ENCODE peak calls at places on chromosomes 1 and 21, in seven cellular contexts. One of them, this sample, is unnamed.

GRCh38 chr1:11927866-11928592 is 1.8 kb upstream of the KIAA2013 start:
- DNase-seq in foreskin keratinocyte: peak
- DNase-seq in brain microvascular endothelial cell: no peak
- DNase-seq in SK-N-SH: no peak
- DNase-seq in suprapubic skin: no peak
- DNase-seq in AG09319: no peak
- DNase-seq in nephron progenitor cell: no peak
- DNase-seq in this sample: no peak

GRCh38 chr21:45032332-45032731 is 42.0 kb upstream of the ADARB1 start:
- DNase-seq in SK-N-SH: no peak
- DNase-seq in brain microvascular endothelial cell: no peak
- DNase-seq in foreskin keratinocyte: no peak
- DNase-seq in nephron progenitor cell: no peak
- DNase-seq in AG09319: no peak
- DNase-seq in suprapubic skin: no peak
- DNase-seq in this sample: no peak

GRCh38 chr1:56540467-56540866 is 38.9 kb downstream of the PLPP3 start:
- DNase-seq in foreskin keratinocyte: no peak
- DNase-seq in brain microvascular endothelial cell: no peak
- DNase-seq in SK-N-SH: no peak
- DNase-seq in suprapubic skin: no peak
- DNase-seq in nephron progenitor cell: no peak
- DNase-seq in AG09319: no peak
- DNase-seq in this sample: no peak

GRCh38 chr1:226255380-226255779 is 31.9 kb downstream of the MIXL1 start:
- DNase-seq in brain microvascular endothelial cell: no peak
- DNase-seq in AG09319: no peak
- DNase-seq in nephron progenitor cell: no peak
- DNase-seq in SK-N-SH: no peak
- DNase-seq in suprapubic skin: no peak
- DNase-seq in foreskin keratinocyte: no peak
- DNase-seq in this sample: no peak

GRCh38 chr1:193905288-193906085 is 719.1 kb upstream of the B3GALT2 start:
- DNase-seq in nephron progenitor cell: no peak
- DNase-seq in SK-N-SH: no peak
- DNase-seq in brain microvascular endothelial cell: peak
- DNase-seq in AG09319: no peak
- DNase-seq in suprapubic skin: no peak
- DNase-seq in foreskin keratinocyte: peak
- DNase-seq in this sample: no peak

GRCh38 chr1:64955093-64956066 is 11.0 kb downstream of the JAK1 start:
- DNase-seq in foreskin keratinocyte: no peak
- DNase-seq in brain microvascular endothelial cell: no peak
- DNase-seq in SK-N-SH: no peak
- DNase-seq in suprapubic skin: no peak
- DNase-seq in AG09319: no peak
- DNase-seq in nephron progenitor cell: no peak
- DNase-seq in this sample: no peak

GRCh38 chr1:27883536-27884181 is 11.3 kb downstream of the THEMIS2 start:
- DNase-seq in nephron progenitor cell: no peak
- DNase-seq in brain microvascular endothelial cell: no peak
- DNase-seq in foreskin keratinocyte: no peak
- DNase-seq in suprapubic skin: no peak
- DNase-seq in SK-N-SH: no peak
- DNase-seq in AG09319: no peak
- DNase-seq in this sample: no peak

GRCh38 chr21:29095203-29095602 is 21.8 kb upstream of the CCT8 start:
- DNase-seq in foreskin keratinocyte: no peak
- DNase-seq in AG09319: no peak
- DNase-seq in nephron progenitor cell: peak
- DNase-seq in brain microvascular endothelial cell: no peak
- DNase-seq in suprapubic skin: no peak
- DNase-seq in SK-N-SH: no peak
- DNase-seq in this sample: no peak

GRCh38 chr21:32597205-32597604 is 11.9 kb upstream of the TCP10L start:
- DNase-seq in foreskin keratinocyte: peak
- DNase-seq in nephron progenitor cell: no peak
- DNase-seq in AG09319: no peak
- DNase-seq in SK-N-SH: no peak
- DNase-seq in brain microvascular endothelial cell: peak
- DNase-seq in suprapubic skin: no peak
- DNase-seq in this sample: no peak

GRCh38 chr1:193754732-193755427 is 568.5 kb upstream of the B3GALT2 start:
- DNase-seq in suprapubic skin: no peak
- DNase-seq in brain microvascular endothelial cell: no peak
- DNase-seq in foreskin keratinocyte: no peak
- DNase-seq in nephron progenitor cell: no peak
- DNase-seq in SK-N-SH: no peak
- DNase-seq in AG09319: no peak
- DNase-seq in this sample: no peak

GRCh38 chr1:16138772-16139221 is 17.1 kb downstream of the EPHA2 start:
- DNase-seq in suprapubic skin: no peak
- DNase-seq in nephron progenitor cell: no peak
- DNase-seq in AG09319: no peak
- DNase-seq in foreskin keratinocyte: no peak
- DNase-seq in SK-N-SH: no peak
- DNase-seq in brain microvascular endothelial cell: no peak
- DNase-seq in this sample: no peak

GRCh38 chr1:171913385-171913784 is 72.1 kb downstream of the DNM3 start:
- DNase-seq in suprapubic skin: no peak
- DNase-seq in AG09319: no peak
- DNase-seq in SK-N-SH: peak
- DNase-seq in foreskin keratinocyte: peak
- DNase-seq in nephron progenitor cell: no peak
- DNase-seq in brain microvascular endothelial cell: no peak
- DNase-seq in this sample: no peak

GRCh38 chr1:181090653-181091126 is 2.2 kb downstream of the IER5 start:
- DNase-seq in SK-N-SH: no peak
- DNase-seq in AG09319: no peak
- DNase-seq in brain microvascular endothelial cell: no peak
- DNase-seq in suprapubic skin: no peak
- DNase-seq in nephron progenitor cell: no peak
- DNase-seq in foreskin keratinocyte: peak
- DNase-seq in this sample: no peak

DNA sequence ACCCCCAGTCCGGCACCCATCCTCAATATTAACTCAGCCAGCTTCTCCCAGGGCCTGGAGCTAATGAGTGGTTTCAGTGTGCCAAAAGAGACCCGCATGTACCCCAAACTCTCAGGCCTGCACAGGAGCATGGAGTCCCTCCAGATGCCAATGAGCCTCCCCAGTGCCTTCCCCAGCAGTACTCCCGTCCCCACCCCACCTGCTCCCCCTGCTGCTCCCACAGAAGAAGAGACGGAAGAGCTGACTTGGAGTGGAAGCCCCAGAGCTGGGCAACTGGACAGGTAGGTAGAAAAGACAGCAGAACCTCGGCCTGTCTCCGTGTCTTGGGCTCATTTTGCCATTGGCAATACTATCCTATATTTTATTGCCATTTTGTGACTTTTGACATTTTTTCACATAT is 45.4 kb upstream of the IPO9 start:
- DNase-seq in brain microvascular endothelial cell: no peak
- DNase-seq in foreskin keratinocyte: no peak
- DNase-seq in SK-N-SH: no peak
- DNase-seq in nephron progenitor cell: no peak
- DNase-seq in suprapubic skin: no peak
- DNase-seq in AG09319: no peak
- DNase-seq in this sample: no peak
- TF ChIP-seq CTCF in brain microvascular endothelial cell: peak
- TF ChIP-seq CTCF in foreskin keratinocyte: peak
- TF ChIP-seq CTCF in SK-N-SH: no peak
- TF ChIP-seq CTCF in nephron progenitor cell: no peak
- TF ChIP-seq CTCF in suprapubic skin: no peak
- TF ChIP-seq CTCF in AG09319: no peak
- TF ChIP-seq CTCF in this sample: no peak

GRCh38 chr1:82015444-82015843 is 214.7 kb downstream of the ADGRL2 start:
- DNase-seq in nephron progenitor cell: no peak
- DNase-seq in foreskin keratinocyte: no peak
- DNase-seq in brain microvascular endothelial cell: no peak
- DNase-seq in SK-N-SH: no peak
- DNase-seq in AG09319: no peak
- DNase-seq in suprapubic skin: no peak
- DNase-seq in this sample: no peak

GRCh38 chr1:82007804-82008203 is 207.1 kb downstream of the ADGRL2 start:
- DNase-seq in nephron progenitor cell: no peak
- DNase-seq in SK-N-SH: no peak
- DNase-seq in suprapubic skin: no peak
- DNase-seq in brain microvascular endothelial cell: no peak
- DNase-seq in foreskin keratinocyte: no peak
- DNase-seq in AG09319: no peak
- DNase-seq in this sample: no peak

GRCh38 chr1:82019512-82019911 is 218.8 kb downstream of the ADGRL2 start:
- DNase-seq in nephron progenitor cell: no peak
- DNase-seq in SK-N-SH: no peak
- DNase-seq in AG09319: no peak
- DNase-seq in brain microvascular endothelial cell: no peak
- DNase-seq in foreskin keratinocyte: peak
- DNase-seq in suprapubic skin: no peak
- DNase-seq in this sample: no peak

GRCh38 chr1:82018319-82018718 is 217.6 kb downstream of the ADGRL2 start:
- DNase-seq in SK-N-SH: no peak
- DNase-seq in brain microvascular endothelial cell: no peak
- DNase-seq in suprapubic skin: no peak
- DNase-seq in nephron progenitor cell: no peak
- DNase-seq in AG09319: no peak
- DNase-seq in foreskin keratinocyte: no peak
- DNase-seq in this sample: no peak

DNA sequence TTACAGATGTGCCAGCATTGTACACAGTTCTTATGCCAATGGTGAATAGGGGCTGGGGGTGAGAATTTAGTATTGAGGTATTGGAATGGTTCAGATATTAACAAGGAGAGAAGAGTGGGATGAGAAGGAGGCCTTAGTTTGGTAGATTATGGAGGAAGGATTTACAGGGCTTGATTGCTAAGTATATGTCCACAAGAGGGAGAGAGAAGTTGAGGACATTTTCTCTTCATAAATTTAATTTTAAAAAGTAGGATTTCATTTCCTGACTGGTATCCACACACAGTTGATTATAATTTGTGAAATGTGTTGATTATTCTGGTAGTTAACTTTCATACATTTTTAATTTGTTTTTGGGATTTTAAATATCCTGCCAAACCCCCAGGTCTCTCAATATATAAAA is 213.0 kb downstream of the ADGRL2 start:
- DNase-seq in brain microvascular endothelial cell: no peak
- DNase-seq in AG09319: no peak
- DNase-seq in SK-N-SH: no peak
- DNase-seq in suprapubic skin: no peak
- DNase-seq in foreskin keratinocyte: no peak
- DNase-seq in nephron progenitor cell: no peak
- DNase-seq in this sample: no peak
- TF ChIP-seq CTCF in brain microvascular endothelial cell: no peak
- TF ChIP-seq CTCF in AG09319: no peak
- TF ChIP-seq CTCF in SK-N-SH: no peak
- TF ChIP-seq CTCF in suprapubic skin: no peak
- TF ChIP-seq CTCF in foreskin keratinocyte: peak
- TF ChIP-seq CTCF in nephron progenitor cell: no peak
- TF ChIP-seq CTCF in this sample: no peak

GRCh38 chr1:220369511-220369910 is 97.3 kb upstream of the RAB3GAP2 start:
- DNase-seq in foreskin keratinocyte: no peak
- DNase-seq in nephron progenitor cell: no peak
- DNase-seq in brain microvascular endothelial cell: no peak
- DNase-seq in SK-N-SH: no peak
- DNase-seq in suprapubic skin: no peak
- DNase-seq in AG09319: no peak
- DNase-seq in this sample: no peak

GRCh38 chr1:220368352-220369265 is 96.4 kb upstream of the RAB3GAP2 start:
- DNase-seq in suprapubic skin: no peak
- DNase-seq in AG09319: no peak
- DNase-seq in foreskin keratinocyte: peak
- DNase-seq in brain microvascular endothelial cell: peak
- DNase-seq in nephron progenitor cell: no peak
- DNase-seq in SK-N-SH: no peak
- DNase-seq in this sample: no peak

GRCh38 chr1:220372451-220372850 is 100.2 kb upstream of the RAB3GAP2 start:
- DNase-seq in SK-N-SH: no peak
- DNase-seq in nephron progenitor cell: no peak
- DNase-seq in foreskin keratinocyte: no peak
- DNase-seq in brain microvascular endothelial cell: no peak
- DNase-seq in AG09319: no peak
- DNase-seq in suprapubic skin: no peak
- DNase-seq in this sample: no peak

GRCh38 chr1:220370041-220370700 is 97.9 kb upstream of the RAB3GAP2 start:
- DNase-seq in AG09319: peak
- DNase-seq in brain microvascular endothelial cell: peak
- DNase-seq in SK-N-SH: peak
- DNase-seq in nephron progenitor cell: peak
- DNase-seq in foreskin keratinocyte: peak
- DNase-seq in suprapubic skin: no peak
- DNase-seq in this sample: no peak

GRCh38 chr1:220371324-220371723 is 99.1 kb upstream of the RAB3GAP2 start:
- DNase-seq in AG09319: no peak
- DNase-seq in SK-N-SH: no peak
- DNase-seq in suprapubic skin: no peak
- DNase-seq in nephron progenitor cell: no peak
- DNase-seq in foreskin keratinocyte: no peak
- DNase-seq in brain microvascular endothelial cell: no peak
- DNase-seq in this sample: no peak
- TF ChIP-seq CTCF in AG09319: no peak
- TF ChIP-seq CTCF in SK-N-SH: no peak
- TF ChIP-seq CTCF in suprapubic skin: no peak
- TF ChIP-seq CTCF in nephron progenitor cell: no peak
- TF ChIP-seq CTCF in foreskin keratinocyte: peak
- TF ChIP-seq CTCF in brain microvascular endothelial cell: no peak
- TF ChIP-seq CTCF in this sample: no peak

GRCh38 chr1:6392880-6393399 is 627 bp downstream of the ACOT7 start:
- DNase-seq in AG09319: no peak
- DNase-seq in foreskin keratinocyte: no peak
- DNase-seq in suprapubic skin: peak
- DNase-seq in nephron progenitor cell: peak
- DNase-seq in brain microvascular endothelial cell: no peak
- DNase-seq in SK-N-SH: no peak
- DNase-seq in this sample: no peak

GRCh38 chr1:6397844-6398243 is 4.3 kb upstream of the ACOT7 start:
- DNase-seq in nephron progenitor cell: no peak
- DNase-seq in foreskin keratinocyte: no peak
- DNase-seq in SK-N-SH: no peak
- DNase-seq in brain microvascular endothelial cell: no peak
- DNase-seq in AG09319: no peak
- DNase-seq in suprapubic skin: no peak
- DNase-seq in this sample: no peak

GRCh38 chr1:6399294-6399693 is 5.7 kb upstream of the ACOT7 start:
- DNase-seq in AG09319: no peak
- DNase-seq in nephron progenitor cell: no peak
- DNase-seq in foreskin keratinocyte: no peak
- DNase-seq in SK-N-SH: no peak
- DNase-seq in suprapubic skin: no peak
- DNase-seq in brain microvascular endothelial cell: no peak
- DNase-seq in this sample: no peak

GRCh38 chr1:6393400-6394187 is at the start of gene ACOT7:
- DNase-seq in brain microvascular endothelial cell: peak
- DNase-seq in foreskin keratinocyte: peak
- DNase-seq in SK-N-SH: peak
- DNase-seq in nephron progenitor cell: peak
- DNase-seq in suprapubic skin: peak
- DNase-seq in AG09319: peak
- DNase-seq in this sample: peak

DNA sequence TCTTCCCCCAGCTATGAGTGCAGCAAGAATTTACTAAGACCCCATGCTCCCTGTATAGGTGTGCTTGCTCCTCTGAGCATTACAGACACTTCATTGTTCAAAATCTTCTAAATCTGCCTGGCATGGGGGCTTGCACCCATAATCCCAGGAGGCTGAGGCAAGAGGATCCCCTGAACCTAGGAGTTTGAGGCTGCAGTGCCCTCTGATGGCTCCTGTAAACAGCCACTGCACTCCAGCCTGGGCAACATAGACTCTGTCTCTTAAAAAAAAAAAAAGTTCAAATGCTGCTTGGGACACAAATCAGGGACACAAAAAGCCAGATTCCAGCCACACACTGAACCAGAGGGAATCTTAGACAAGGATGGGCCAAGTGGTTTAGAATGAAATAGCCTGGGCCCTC is 3.4 kb upstream of the ACOT7 start:
- DNase-seq in foreskin keratinocyte: no peak
- DNase-seq in brain microvascular endothelial cell: no peak
- DNase-seq in suprapubic skin: no peak
- DNase-seq in nephron progenitor cell: no peak
- DNase-seq in AG09319: no peak
- DNase-seq in SK-N-SH: no peak
- DNase-seq in this sample: no peak
- TF ChIP-seq CTCF in foreskin keratinocyte: peak
- TF ChIP-seq CTCF in brain microvascular endothelial cell: peak
- TF ChIP-seq CTCF in suprapubic skin: no peak
- TF ChIP-seq CTCF in nephron progenitor cell: no peak
- TF ChIP-seq CTCF in AG09319: no peak
- TF ChIP-seq CTCF in SK-N-SH: no peak
- TF ChIP-seq CTCF in this sample: no peak

This sample was measured in dorsolateral prefrontal cortex.